ENCODE peak calls at places on chromosome 9, in ten cellular contexts. One of them, this sample, is unnamed.
A peak's percentile ranks its signal among the peaks of the same experiment; 100 is the strongest.

GRCh38 chr9:114288233-114289051 is 34.5 kb upstream of the ORM1 start:
- DNase-seq in sigmoid colon: peak; percentile 57
- DNase-seq in psoas muscle: peak; percentile 4
- DNase-seq in C1 segment of cervical spinal cord: no peak
- DNase-seq in NCI-H2081: no peak
- DNase-seq in activated T-helper 1 cell treated with Interleukin-2 at 50 U/mL for 16 hours: no peak
- DNase-seq in aorta: peak; percentile 70
- DNase-seq in endothelial cell: no peak
- DNase-seq in fibroblast of pulmonary artery: peak; percentile 44
- DNase-seq in cardiac septum: peak; percentile 71
- DNase-seq in this sample: no peak

GRCh38 chr9:124384210-124384609 is 31.0 kb downstream of the PSMB7 start:
- DNase-seq in sigmoid colon: no peak
- DNase-seq in psoas muscle: no peak
- DNase-seq in C1 segment of cervical spinal cord: no peak
- DNase-seq in NCI-H2081: peak; percentile 7
- DNase-seq in activated T-helper 1 cell treated with Interleukin-2 at 50 U/mL for 16 hours: no peak
- DNase-seq in aorta: no peak
- DNase-seq in endothelial cell: no peak
- DNase-seq in fibroblast of pulmonary artery: no peak
- DNase-seq in cardiac septum: no peak
- DNase-seq in this sample: no peak

GRCh38 chr9:129761901-129762359 is 9.1 kb upstream of the PTGES start:
- DNase-seq in sigmoid colon: no peak
- DNase-seq in psoas muscle: no peak
- DNase-seq in C1 segment of cervical spinal cord: no peak
- DNase-seq in NCI-H2081: no peak
- DNase-seq in activated T-helper 1 cell treated with Interleukin-2 at 50 U/mL for 16 hours: no peak
- DNase-seq in aorta: no peak
- DNase-seq in endothelial cell: no peak
- DNase-seq in fibroblast of pulmonary artery: peak; percentile 82
- DNase-seq in cardiac septum: no peak
- DNase-seq in this sample: no peak

GRCh38 chr9:129570450-129571297 is 50.2 kb downstream of the C9orf50 start:
- DNase-seq in sigmoid colon: peak; percentile 88
- DNase-seq in psoas muscle: peak; percentile 69
- DNase-seq in C1 segment of cervical spinal cord: peak; percentile 18
- DNase-seq in NCI-H2081: no peak
- DNase-seq in activated T-helper 1 cell treated with Interleukin-2 at 50 U/mL for 16 hours: no peak
- DNase-seq in aorta: peak; percentile 91
- DNase-seq in endothelial cell: no peak
- DNase-seq in fibroblast of pulmonary artery: peak; percentile 80
- DNase-seq in cardiac septum: no peak
- DNase-seq in this sample: no peak

GRCh38 chr9:126516936-126517750 is 96.6 kb upstream of the LMX1B start:
- DNase-seq in sigmoid colon: no peak
- DNase-seq in psoas muscle: peak; percentile 71
- DNase-seq in C1 segment of cervical spinal cord: no peak
- DNase-seq in NCI-H2081: peak; percentile 43
- DNase-seq in activated T-helper 1 cell treated with Interleukin-2 at 50 U/mL for 16 hours: no peak
- DNase-seq in aorta: peak; percentile 84
- DNase-seq in endothelial cell: no peak
- DNase-seq in fibroblast of pulmonary artery: peak; percentile 78
- DNase-seq in cardiac septum: no peak
- DNase-seq in this sample: no peak

GRCh38 chr9:98635374-98635773 is 73.4 kb downstream of the GABBR2 start:
- DNase-seq in sigmoid colon: no peak
- DNase-seq in psoas muscle: no peak
- DNase-seq in C1 segment of cervical spinal cord: no peak
- DNase-seq in NCI-H2081: no peak
- DNase-seq in activated T-helper 1 cell treated with Interleukin-2 at 50 U/mL for 16 hours: no peak
- DNase-seq in aorta: no peak
- DNase-seq in endothelial cell: no peak
- DNase-seq in fibroblast of pulmonary artery: peak; percentile 44
- DNase-seq in cardiac septum: no peak
- DNase-seq in this sample: no peak

GRCh38 chr9:93020785-93021670 is 37.5 kb upstream of the SUSD3 start:
- DNase-seq in sigmoid colon: peak; percentile 48
- DNase-seq in psoas muscle: no peak
- DNase-seq in C1 segment of cervical spinal cord: no peak
- DNase-seq in NCI-H2081: no peak
- DNase-seq in activated T-helper 1 cell treated with Interleukin-2 at 50 U/mL for 16 hours: no peak
- DNase-seq in aorta: peak; percentile 60
- DNase-seq in endothelial cell: no peak
- DNase-seq in fibroblast of pulmonary artery: no peak
- DNase-seq in cardiac septum: peak; percentile 47
- DNase-seq in this sample: peak; percentile 19

GRCh38 chr9:38039090-38039906 is 29.7 kb downstream of the SHB start:
- DNase-seq in sigmoid colon: no peak
- DNase-seq in psoas muscle: no peak
- DNase-seq in C1 segment of cervical spinal cord: no peak
- DNase-seq in NCI-H2081: no peak
- DNase-seq in activated T-helper 1 cell treated with Interleukin-2 at 50 U/mL for 16 hours: no peak
- DNase-seq in aorta: no peak
- DNase-seq in endothelial cell: no peak
- DNase-seq in fibroblast of pulmonary artery: peak; percentile 68
- DNase-seq in cardiac septum: no peak
- DNase-seq in this sample: no peak

GRCh38 chr9:133064241-133065069 is 2.7 kb downstream of the CEL start:
- DNase-seq in sigmoid colon: no peak
- DNase-seq in psoas muscle: no peak
- DNase-seq in C1 segment of cervical spinal cord: no peak
- DNase-seq in NCI-H2081: no peak
- DNase-seq in activated T-helper 1 cell treated with Interleukin-2 at 50 U/mL for 16 hours: no peak
- DNase-seq in aorta: peak; percentile 69
- DNase-seq in endothelial cell: no peak
- DNase-seq in fibroblast of pulmonary artery: no peak
- DNase-seq in cardiac septum: no peak
- DNase-seq in this sample: no peak

GRCh38 chr9:89077519-89077918 is 86.3 kb downstream of the S1PR3 start:
- DNase-seq in sigmoid colon: peak; percentile 33
- DNase-seq in psoas muscle: no peak
- DNase-seq in C1 segment of cervical spinal cord: no peak
- DNase-seq in NCI-H2081: no peak
- DNase-seq in activated T-helper 1 cell treated with Interleukin-2 at 50 U/mL for 16 hours: no peak
- DNase-seq in aorta: no peak
- DNase-seq in endothelial cell: no peak
- DNase-seq in fibroblast of pulmonary artery: no peak
- DNase-seq in cardiac septum: no peak
- DNase-seq in this sample: no peak

GRCh38 chr9:92637331-92637730 is 32.6 kb downstream of the IPPK start:
- DNase-seq in sigmoid colon: peak; percentile 60
- DNase-seq in psoas muscle: no peak
- DNase-seq in C1 segment of cervical spinal cord: no peak
- DNase-seq in NCI-H2081: no peak
- DNase-seq in activated T-helper 1 cell treated with Interleukin-2 at 50 U/mL for 16 hours: no peak
- DNase-seq in aorta: peak; percentile 50
- DNase-seq in endothelial cell: no peak
- DNase-seq in fibroblast of pulmonary artery: no peak
- DNase-seq in cardiac septum: no peak
- DNase-seq in this sample: no peak

GRCh38 chr9:72661401-72662135 is 140.2 kb downstream of the TMC1 start:
- DNase-seq in sigmoid colon: no peak
- DNase-seq in psoas muscle: no peak
- DNase-seq in C1 segment of cervical spinal cord: no peak
- DNase-seq in NCI-H2081: no peak
- DNase-seq in activated T-helper 1 cell treated with Interleukin-2 at 50 U/mL for 16 hours: no peak
- DNase-seq in aorta: no peak
- DNase-seq in endothelial cell: no peak
- DNase-seq in fibroblast of pulmonary artery: peak; percentile 28
- DNase-seq in cardiac septum: no peak
- DNase-seq in this sample: no peak

GRCh38 chr9:90044263-90044662 is 439.5 kb downstream of the GADD45G start:
- DNase-seq in sigmoid colon: no peak
- DNase-seq in psoas muscle: no peak
- DNase-seq in C1 segment of cervical spinal cord: no peak
- DNase-seq in NCI-H2081: peak; percentile 87
- DNase-seq in activated T-helper 1 cell treated with Interleukin-2 at 50 U/mL for 16 hours: no peak
- DNase-seq in aorta: no peak
- DNase-seq in endothelial cell: no peak
- DNase-seq in fibroblast of pulmonary artery: no peak
- DNase-seq in cardiac septum: no peak
- DNase-seq in this sample: no peak

GRCh38 chr9:36731576-36731975 is 158.9 kb downstream of the MELK start:
- DNase-seq in sigmoid colon: no peak
- DNase-seq in psoas muscle: no peak
- DNase-seq in C1 segment of cervical spinal cord: no peak
- DNase-seq in NCI-H2081: no peak
- DNase-seq in activated T-helper 1 cell treated with Interleukin-2 at 50 U/mL for 16 hours: no peak
- DNase-seq in aorta: no peak
- DNase-seq in endothelial cell: no peak
- DNase-seq in fibroblast of pulmonary artery: peak; percentile 72
- DNase-seq in cardiac septum: peak; percentile 50
- DNase-seq in this sample: no peak

GRCh38 chr9:2610985-2611384 is 10.6 kb upstream of the VLDLR start:
- DNase-seq in sigmoid colon: no peak
- DNase-seq in psoas muscle: no peak
- DNase-seq in C1 segment of cervical spinal cord: no peak
- DNase-seq in NCI-H2081: no peak
- DNase-seq in activated T-helper 1 cell treated with Interleukin-2 at 50 U/mL for 16 hours: no peak
- DNase-seq in aorta: no peak
- DNase-seq in endothelial cell: no peak
- DNase-seq in fibroblast of pulmonary artery: peak; percentile 60
- DNase-seq in cardiac septum: no peak
- DNase-seq in this sample: no peak

GRCh38 chr9:113523421-113524141 is 60.1 kb downstream of the RGS3 start:
- DNase-seq in sigmoid colon: no peak
- DNase-seq in psoas muscle: peak; percentile 51
- DNase-seq in C1 segment of cervical spinal cord: no peak
- DNase-seq in NCI-H2081: no peak
- DNase-seq in activated T-helper 1 cell treated with Interleukin-2 at 50 U/mL for 16 hours: peak; percentile 23
- DNase-seq in aorta: no peak
- DNase-seq in endothelial cell: no peak
- DNase-seq in fibroblast of pulmonary artery: no peak
- DNase-seq in cardiac septum: peak; percentile 87
- DNase-seq in this sample: peak; percentile 27

This sample was measured in effector CD8-positive, alpha-beta T cell.